ENCODE peak calls at places on chromosomes 11 and 22, in nine cellular contexts. X is caudate nucleus; M is NCI-H1092; L is kidney epithelial cell; Z is SHP77; J is CD4-positive, alpha-beta T cell; K is fibroblast of gingiva; H is Calu3; R is T-helper 1 cell. D is an unnamed sample.

GRCh38 chr11:45096636-45097035 is 49.8 kb upstream of the PRDM11 start:
- DNase-seq in X (no peak), M (no peak), L (no peak), Z (no peak), J (no peak), K (peak; percentile 23), H (no peak), R (no peak), D (no peak)

GRCh38 chr11:76318744-76319384 is 62.1 kb downstream of the THAP12 start:
- DNase-seq in X (peak; percentile 79), M (peak; percentile 82), L (peak; percentile 12), Z (peak; percentile 82), J (peak; percentile 78), K (peak; percentile 44), H (peak; percentile 84), R (peak; percentile 70), D (peak; percentile 60)

GRCh38 chr11:129932385-129933067 is 37.1 kb upstream of the NFRKB start:
- DNase-seq in X (no peak), M (no peak), L (no peak), Z (no peak), J (no peak), K (no peak), H (no peak), R (no peak), D (no peak)

GRCh38 chr11:112212290-112212689 is 13.9 kb upstream of the PTS start:
- DNase-seq in X (no peak), M (no peak), L (no peak), Z (no peak), J (no peak), K (no peak), H (no peak), R (no peak), D (no peak)

GRCh38 chr11:124329787-124330478 is 9.9 kb upstream of the OR8D2 start:
- DNase-seq in X (no peak), M (no peak), L (no peak), Z (no peak), J (no peak), K (no peak), H (no peak), R (no peak), D (no peak)

GRCh38 chr22:32684148-32684821 is 117.2 kb upstream of the TIMP3 start:
- DNase-seq in X (no peak), M (no peak), L (no peak), Z (no peak), J (no peak), K (no peak), H (no peak), R (no peak), D (no peak)

GRCh38 chr11:31825453-31826391 is 14.6 kb upstream of the PAX6 start:
- DNase-seq in X (no peak), M (no peak), L (no peak), Z (no peak), J (no peak), K (no peak), H (no peak), R (no peak), D (no peak)

GRCh38 chr11:70089631-70090030 is 11.5 kb downstream of the ANO1 start:
- DNase-seq in X (no peak), M (no peak), L (no peak), Z (no peak), J (no peak), K (no peak), H (no peak), R (no peak), D (no peak)

GRCh38 chr22:40019100-40019499 is 24.3 kb downstream of the FAM83F start:
- DNase-seq in X (no peak), M (no peak), L (no peak), Z (no peak), J (no peak), K (no peak), H (no peak), R (no peak), D (no peak)

GRCh38 chr11:73963861-73964260 is 13.0 kb downstream of the DNAJB13 start:
- DNase-seq in X (no peak), M (no peak), L (no peak), Z (no peak), J (no peak), K (no peak), H (no peak), R (no peak), D (no peak)

GRCh38 chr11:78319453-78319955 is 98.1 kb downstream of the GAB2 start:
- DNase-seq in X (no peak), M (no peak), L (no peak), Z (no peak), J (no peak), K (peak; percentile 5), H (no peak), R (no peak), D (no peak)

GRCh38 chr22:22692707-22693530 is 48.5 kb downstream of the GGTLC2 start:
- DNase-seq in X (no peak), M (peak; percentile 5), L (peak; percentile 50), Z (peak; percentile 42), J (peak; percentile 56), K (peak; percentile 68), H (peak; percentile 97), R (no peak), D (peak; percentile 20)

GRCh38 chr11:116545912-116546311 is 226.9 kb downstream of the BUD13 start:
- DNase-seq in X (no peak), M (no peak), L (no peak), Z (no peak), J (no peak), K (no peak), H (no peak), R (no peak), D (no peak)

GRCh38 chr11:3367221-3367620 is 11.7 kb downstream of the ZNF195 start:
- DNase-seq in X (no peak), M (no peak), L (no peak), Z (no peak), J (no peak), K (no peak), H (no peak), R (no peak), D (no peak)